ENCODE peak calls at places on chromosomes 7 and 10, in six cellular contexts. W is type B pancreatic cell; U is effector CD4-positive, alpha-beta T cell; H is cardiac muscle cell; D is NCI-H1417; N is amygdala. X is an unnamed sample.

GRCh38 chr10:124748206-124748605 is 4.0 kb upstream of the FAM53B start:
- DNase-seq in W (no peak), U (no peak), H (no peak), D (no peak), N (no peak), X (no peak)

GRCh38 chr10:124458874-124459273 is 2.7 kb upstream of the LHPP start:
- DNase-seq in W (no peak), U (no peak), H (no peak), D (no peak), N (no peak), X (no peak)

GRCh38 chr10:103854687-103855423 is 521 bp downstream of the SH3PXD2A start:
- DNase-seq in W (no peak), U (no peak), H (peak; percentile 37), D (no peak), N (no peak), X (no peak)

GRCh38 chr7:131629203-131629871 is 72.9 kb upstream of the PODXL start:
- DNase-seq in W (no peak), U (no peak), H (peak; percentile 39), D (no peak), N (no peak), X (no peak)

GRCh38 chr7:150988230-150989226 is 2.3 kb upstream of the NOS3 start:
- DNase-seq in W (no peak), U (peak; percentile 61), H (peak; percentile 53), D (peak; percentile 66), N (peak; percentile 37), X (no peak)

GRCh38 chr7:69633122-69633892 is 35.0 kb downstream of the AUTS2 start:
- DNase-seq in W (no peak), U (no peak), H (peak; percentile 65), D (no peak), N (no peak), X (no peak)

GRCh38 chr10:96982149-96982930 is 150.2 kb downstream of the LCOR start:
- DNase-seq in W (no peak), U (no peak), H (no peak), D (no peak), N (no peak), X (no peak)

GRCh38 chr10:37687581-37687980 is 169.8 kb downstream of the ZNF248 start:
- DNase-seq in W (no peak), U (no peak), H (no peak), D (no peak), N (no peak), X (no peak)

GRCh38 chr7:159140170-159140910 is 4.3 kb downstream of the VIPR2 start:
- DNase-seq in W (peak; percentile 60), U (no peak), H (no peak), D (no peak), N (no peak), X (no peak)

GRCh38 chr10:30111340-30111980 is 52.1 kb upstream of the JCAD start:
- DNase-seq in W (no peak), U (no peak), H (peak; percentile 92), D (no peak), N (no peak), X (no peak)

GRCh38 chr10:132354356-132355094 is 22.5 kb downstream of the LRRC27 start:
- DNase-seq in W (no peak), U (no peak), H (no peak), D (no peak), N (no peak), X (no peak)

GRCh38 chr10:34528320-34528719 is 286.8 kb downstream of the PARD3 start:
- DNase-seq in W (no peak), U (no peak), H (peak; percentile 95), D (peak; percentile 59), N (no peak), X (no peak)

GRCh38 chr7:76054129-76055120 is 6.5 kb downstream of the MDH2 start:
- DNase-seq in W (no peak), U (no peak), H (peak; percentile 31), D (no peak), N (no peak), X (no peak)

GRCh38 chr10:63718006-63718405 is 196.8 kb downstream of the REEP3 start:
- DNase-seq in W (no peak), U (no peak), H (peak; percentile 13), D (no peak), N (no peak), X (no peak)

GRCh38 chr7:6637544-6638229 is 569 bp downstream of the ZNF316 start:
- DNase-seq in W (no peak), U (peak; percentile 35), H (peak; percentile 24), D (no peak), N (no peak), X (no peak)

GRCh38 chr7:151062399-151063211 is 3.2 kb downstream of the SLC4A2 start:
- DNase-seq in W (peak; percentile 86), U (no peak), H (peak; percentile 72), D (peak; percentile 66), N (no peak), X (no peak)

GRCh38 chr7:106460792-106461254 is 176.0 kb upstream of the NAMPT start:
- DNase-seq in W (no peak), U (no peak), H (no peak), D (no peak), N (no peak), X (no peak)

GRCh38 chr7:2114052-2114451 is 118.7 kb downstream of the MAD1L1 start:
- DNase-seq in W (no peak), U (no peak), H (peak; percentile 42), D (no peak), N (no peak), X (no peak)

GRCh38 chr10:30219977-30220751 is 128.9 kb downstream of the MTPAP start:
- DNase-seq in W (no peak), U (no peak), H (peak; percentile 75), D (no peak), N (no peak), X (peak; percentile 13)

GRCh38 chr10:15419279-15419874 is 48.3 kb upstream of the FAM171A1 start:
- DNase-seq in W (no peak), U (peak; percentile 23), H (peak; percentile 64), D (peak; percentile 18), N (no peak), X (peak; percentile 33)

GRCh38 chr7:4712371-4713182 is 30.5 kb downstream of the FOXK1 start:
- DNase-seq in W (no peak), U (no peak), H (no peak), D (peak; percentile 88), N (no peak), X (no peak)

GRCh38 chr7:101913876-101914275 is 96.5 kb downstream of the CUX1 start:
- DNase-seq in W (no peak), U (no peak), H (peak; percentile 87), D (no peak), N (no peak), X (no peak)

GRCh38 chr10:130181858-130182257 is 45.7 kb downstream of the GLRX3 start:
- DNase-seq in W (no peak), U (no peak), H (no peak), D (no peak), N (no peak), X (no peak)

GRCh38 chr10:16777473-16778370 is 39.5 kb downstream of the RSU1 start:
- DNase-seq in W (no peak), U (no peak), H (peak; percentile 75), D (peak; percentile 50), N (no peak), X (no peak)

GRCh38 chr10:62374862-62375710 is 917 bp downstream of the ZNF365 start:
- DNase-seq in W (no peak), U (no peak), H (no peak), D (no peak), N (no peak), X (no peak)

GRCh38 chr7:7969306-7970112 is 913 bp downstream of the GLCCI1 start:
- DNase-seq in W (no peak), U (peak; percentile 24), H (peak; percentile 40), D (peak; percentile 63), N (peak; percentile 26), X (peak; percentile 13)

GRCh38 chr7:90797596-90797995 is 201.5 kb downstream of the CDK14 start:
- DNase-seq in W (no peak), U (no peak), H (no peak), D (no peak), N (no peak), X (no peak)

GRCh38 chr10:4595920-4596319 is 230.1 kb upstream of the AKR1E2 start:
- DNase-seq in W (no peak), U (no peak), H (no peak), D (no peak), N (no peak), X (no peak)

GRCh38 chr10:120931423-120931822 is 80.3 kb downstream of the WDR11 start:
- DNase-seq in W (no peak), U (no peak), H (no peak), D (no peak), N (no peak), X (no peak)

GRCh38 chr10:5466451-5466996 is 32.8 kb downstream of the CALML5 start:
- DNase-seq in W (no peak), U (no peak), H (peak; percentile 87), D (peak; percentile 65), N (no peak), X (no peak)

GRCh38 chr7:93715234-93715633 is 140.7 kb upstream of the CALCR start:
- DNase-seq in W (peak; percentile 67), U (no peak), H (peak; percentile 74), D (no peak), N (no peak), X (peak; percentile 24)

GRCh38 chr7:3267928-3268690 is 32.9 kb upstream of the SDK1 start:
- DNase-seq in W (no peak), U (no peak), H (peak; percentile 75), D (peak; percentile 98), N (peak; percentile 1), X (no peak)

GRCh38 chr10:131905603-131906268 is 4.9 kb downstream of the PPP2R2D start:
- DNase-seq in W (no peak), U (no peak), H (no peak), D (no peak), N (no peak), X (no peak)

GRCh38 chr10:44390585-44391072 is 5.7 kb upstream of the CXCL12 start:
- DNase-seq in W (peak; percentile 48), U (no peak), H (peak; percentile 46), D (no peak), N (no peak), X (no peak)

GRCh38 chr7:157339777-157340677 is 3.2 kb downstream of the DNAJB6 start:
- DNase-seq in W (no peak), U (peak; percentile 54), H (peak; percentile 81), D (peak; percentile 58), N (no peak), X (peak; percentile 61)

GRCh38 chr10:7157091-7157490 is 253.7 kb downstream of the SFMBT2 start:
- DNase-seq in W (no peak), U (no peak), H (no peak), D (no peak), N (no peak), X (no peak)

GRCh38 chr7:28245108-28245868 is 64.7 kb upstream of the JAZF1 start:
- DNase-seq in W (no peak), U (no peak), H (no peak), D (no peak), N (no peak), X (no peak)

GRCh38 chr10:24969732-24970330 is 17.4 kb upstream of the PRTFDC1 start:
- DNase-seq in W (no peak), U (no peak), H (no peak), D (no peak), N (no peak), X (no peak)

GRCh38 chr10:44240766-44241165 is 144.1 kb downstream of the CXCL12 start:
- DNase-seq in W (no peak), U (no peak), H (no peak), D (no peak), N (no peak), X (no peak)

GRCh38 chr7:47779341-47779771 is 168.9 kb downstream of the PKD1L1 start:
- DNase-seq in W (no peak), U (no peak), H (no peak), D (no peak), N (no peak), X (no peak)